ENCODE peak calls at places on chromosome 5, in four cellular contexts. F, V, T and Q are unnamed samples.

GRCh38 chr5:125559296-125559695 is 812.9 kb upstream of the ZNF608 start:
- DNase-seq in F (no peak), V (no peak), T (no peak), Q (no peak)

GRCh38 chr5:142641681-142642080 is 44.2 kb downstream of the FGF1 start:
- DNase-seq in F (no peak), V (no peak), T (no peak), Q (no peak)

GRCh38 chr5:8340739-8341344 is 471.9 kb downstream of the MTRR start:
- DNase-seq in F (no peak), V (no peak), T (peak), Q (no peak)

GRCh38 chr5:137606401-137606800 is 107.3 kb upstream of the SPOCK1 start:
- DNase-seq in F (no peak), V (no peak), T (no peak), Q (no peak)

GRCh38 chr5:1670342-1670741 is 129.3 kb downstream of the MRPL36 start:
- DNase-seq in F (no peak), V (no peak), T (peak), Q (no peak)

GRCh38 chr5:141923443-141924313 is at the start of gene DELE1:
- DNase-seq in F (peak), V (peak), T (peak), Q (peak)

GRCh38 chr5:149962040-149962439 is 1.5 kb downstream of the SLC26A2 start:
- DNase-seq in F (no peak), V (no peak), T (peak), Q (peak)

GRCh38 chr5:31827862-31828261 is 188.9 kb downstream of the PDZD2 start:
- DNase-seq in F (no peak), V (no peak), T (no peak), Q (no peak)

GRCh38 chr5:171453056-171453725 is 33.7 kb downstream of the FGF18 start:
- DNase-seq in F (no peak), V (no peak), T (no peak), Q (no peak)

GRCh38 chr5:171453988-171454387 is 34.5 kb downstream of the FGF18 start:
- DNase-seq in F (no peak), V (no peak), T (no peak), Q (no peak)

GRCh38 chr5:171450423-171451246 is 31.2 kb downstream of the FGF18 start:
- DNase-seq in F (peak), V (peak), T (peak), Q (peak)

GRCh38 chr5:171449426-171449825 is 30.0 kb downstream of the FGF18 start:
- DNase-seq in F (no peak), V (no peak), T (no peak), Q (no peak)

DNA sequence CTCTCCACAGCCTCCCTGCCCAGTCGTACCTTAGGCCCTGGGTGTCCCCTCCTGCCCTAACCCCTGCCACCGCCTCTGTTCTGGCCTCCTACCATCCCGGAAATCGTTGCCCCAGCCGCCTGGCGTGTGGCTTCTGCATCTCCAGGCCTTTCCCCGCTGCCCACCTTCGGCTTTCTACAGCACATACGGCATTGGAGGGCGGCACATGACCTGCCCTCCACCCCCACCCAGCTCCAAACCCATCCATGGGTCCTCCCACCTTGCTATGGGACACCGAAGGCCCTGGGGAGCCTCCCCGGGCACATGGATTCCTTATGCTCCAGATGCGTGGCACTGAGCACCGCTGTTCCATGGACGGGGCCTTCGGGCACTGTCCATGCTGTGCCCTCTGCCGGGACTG is 32.0 kb downstream of the FGF18 start:
- DNase-seq in F (no peak), V (no peak), T (no peak), Q (no peak)
- TF ChIP-seq POLR2A in F (no peak), V (no peak), T (no peak), Q (no peak)

DNA sequence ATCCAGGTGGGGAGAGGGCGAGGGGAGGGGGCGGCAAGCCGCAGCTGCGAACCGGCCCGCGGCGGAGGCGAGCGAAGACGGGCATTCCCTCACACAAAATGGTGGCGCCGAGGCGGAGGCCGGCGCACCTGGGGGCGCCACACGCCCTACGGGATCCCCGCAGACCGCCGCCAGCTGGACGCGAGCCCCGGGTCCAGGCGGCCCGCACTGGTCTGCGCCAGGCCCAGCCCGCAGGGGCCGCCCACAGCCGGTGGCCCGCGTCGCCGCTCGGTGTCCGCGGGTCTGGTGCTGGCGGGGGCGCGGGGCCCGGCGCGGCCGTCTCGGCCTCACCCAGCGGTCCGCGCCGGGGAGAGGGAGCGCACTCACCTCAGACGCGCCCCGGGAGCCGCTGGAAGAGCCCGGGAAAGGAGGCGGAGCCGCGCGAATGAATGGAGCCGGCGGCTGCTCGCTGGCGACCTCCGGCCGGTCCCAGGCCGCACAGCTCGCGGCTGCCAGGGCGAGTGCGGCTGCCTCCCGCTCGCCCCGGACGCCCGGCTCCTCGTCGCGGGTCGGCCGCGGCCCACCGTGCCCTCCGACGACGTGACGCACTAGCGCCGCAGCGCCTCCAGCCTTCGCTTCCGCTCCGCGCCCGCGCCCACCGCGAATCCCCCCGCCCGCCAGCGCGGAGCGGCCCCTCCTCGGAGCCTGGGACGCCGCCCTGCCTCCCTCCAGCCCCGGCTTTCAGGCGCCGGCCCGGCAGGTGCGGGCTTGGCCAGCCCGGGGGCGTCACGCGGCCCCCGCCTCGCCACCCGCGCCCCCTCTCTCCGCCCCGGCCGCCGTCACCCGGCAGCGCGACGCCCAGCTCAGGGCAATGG is at the start of gene FAM169A:
- DNase-seq in F (peak), V (peak), T (no peak), Q (peak)
- TF ChIP-seq POLR2A in F (no peak), V (no peak), T (no peak), Q (no peak)

DNA sequence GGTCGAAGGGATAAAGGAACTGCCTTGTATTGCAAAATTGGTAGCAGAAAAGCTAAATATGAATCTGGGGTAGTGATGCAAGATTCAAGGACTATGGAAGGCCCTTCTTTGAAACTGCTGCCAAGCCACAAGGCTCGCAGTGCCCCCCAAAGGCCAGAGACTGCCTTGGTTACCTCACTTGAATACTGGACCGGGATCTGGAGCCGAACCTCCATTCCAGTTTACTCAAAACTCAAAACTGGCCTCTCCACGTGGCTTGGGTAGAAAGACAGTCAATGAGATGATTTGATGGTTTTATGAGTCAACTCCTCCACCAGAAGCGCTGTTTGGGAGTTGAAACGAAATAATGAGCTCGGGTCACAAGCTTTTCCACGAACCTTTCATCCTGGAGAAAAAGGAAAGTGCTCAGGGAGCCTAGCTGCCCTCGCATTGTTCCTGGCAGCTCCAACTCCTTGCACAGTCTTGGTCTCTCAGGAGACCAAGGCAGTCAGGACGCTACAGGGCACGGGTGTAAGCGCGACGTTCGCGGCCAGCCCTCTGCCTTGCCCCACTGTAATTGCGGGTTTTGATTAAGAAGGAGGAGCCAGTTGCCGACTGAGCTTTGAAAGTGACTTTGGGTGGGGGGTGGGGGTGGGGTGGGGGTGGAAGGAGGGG is 2.8 kb downstream of the ST8SIA4 start:
- DNase-seq in F (peak), V (no peak), T (peak), Q (peak)
- TF ChIP-seq POLR2A in F (no peak), V (no peak), T (no peak), Q (peak)

GRCh38 chr5:10700516-10700915 is 60.5 kb downstream of the DAP start:
- DNase-seq in F (no peak), V (no peak), T (no peak), Q (no peak)
- TF ChIP-seq POLR2A in F (no peak), V (no peak), T (no peak), Q (no peak)

GRCh38 chr5:81761970-81762369 is 11.1 kb upstream of the SSBP2 start:
- DNase-seq in F (no peak), V (no peak), T (no peak), Q (no peak)
- TF ChIP-seq POLR2A in F (no peak), V (no peak), T (no peak), Q (no peak)

GRCh38 chr5:177593511-177593910 is 1.5 kb downstream of the TMED9 start:
- DNase-seq in F (no peak), V (no peak), T (no peak), Q (no peak)

GRCh38 chr5:177590406-177590805 is 1.6 kb upstream of the TMED9 start:
- DNase-seq in F (no peak), V (no peak), T (no peak), Q (no peak)

GRCh38 chr5:177592905-177593304 is 902 bp downstream of the TMED9 start:
- DNase-seq in F (no peak), V (no peak), T (no peak), Q (no peak)

GRCh38 chr5:177591690-177592009 is 353 bp upstream of the TMED9 start:
- DNase-seq in F (no peak), V (no peak), T (no peak), Q (no peak)

DNA sequence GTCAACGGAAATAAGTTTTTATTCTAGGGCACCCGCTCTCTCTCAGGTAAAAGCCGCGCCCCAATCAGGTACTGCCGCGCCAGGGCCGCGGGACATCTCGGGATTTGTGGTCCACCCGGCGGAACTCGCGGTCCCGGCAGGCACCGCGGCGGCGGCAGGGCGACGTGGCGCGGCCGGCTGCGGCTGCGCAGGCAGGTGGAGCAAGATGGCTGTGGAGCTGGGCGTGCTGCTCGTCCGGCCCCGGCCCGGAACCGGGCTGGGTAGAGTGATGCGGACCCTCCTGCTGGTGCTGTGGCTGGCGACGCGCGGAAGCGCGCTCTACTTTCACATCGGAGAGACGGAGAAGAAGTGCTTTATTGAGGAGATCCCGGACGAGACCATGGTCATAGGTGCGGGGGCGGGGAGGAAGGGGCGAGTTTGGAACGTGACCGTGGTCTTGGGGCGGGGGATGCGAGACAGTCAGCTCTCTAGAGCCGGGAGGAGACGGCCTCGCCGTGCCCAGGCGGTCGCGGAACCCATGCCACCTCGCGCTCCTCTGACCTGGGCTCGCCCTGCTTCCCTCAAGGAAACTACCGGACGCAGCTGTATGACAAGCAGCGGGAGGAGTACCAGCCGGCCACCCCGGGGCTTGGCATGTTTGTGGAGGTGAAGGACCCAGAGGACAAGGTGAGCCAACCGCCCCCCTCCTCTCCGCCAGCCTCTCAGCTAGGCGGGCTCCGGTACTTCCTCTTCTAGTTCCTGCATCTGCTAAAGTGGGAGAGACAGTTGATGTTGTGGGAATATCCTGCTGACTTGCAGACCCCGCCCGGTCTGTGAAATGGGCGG is at the start of gene TMED9:
- DNase-seq in F (peak), V (peak), T (peak), Q (peak)
- TF ChIP-seq POLR2A in F (no peak), V (peak), T (peak), Q (peak)

GRCh38 chr5:95866431-95867063 is 44.0 kb upstream of the GLRX start:
- DNase-seq in F (no peak), V (no peak), T (no peak), Q (no peak)

GRCh38 chr5:95864456-95864855 is 41.9 kb upstream of the GLRX start:
- DNase-seq in F (no peak), V (no peak), T (no peak), Q (no peak)

GRCh38 chr5:95863383-95863757 is 40.8 kb upstream of the GLRX start:
- DNase-seq in F (no peak), V (no peak), T (peak), Q (no peak)

GRCh38 chr5:95862636-95863382 is 40.3 kb upstream of the GLRX start:
- DNase-seq in F (no peak), V (no peak), T (peak), Q (no peak)

GRCh38 chr5:95864944-95865504 is 42.5 kb upstream of the GLRX start:
- DNase-seq in F (no peak), V (no peak), T (no peak), Q (no peak)
- TF ChIP-seq POLR2A in F (no peak), V (no peak), T (no peak), Q (no peak)

GRCh38 chr5:178152491-178153444 is 917 bp downstream of the NHP2 start:
- DNase-seq in F (no peak), V (no peak), T (no peak), Q (no peak)

GRCh38 chr5:178147406-178147805 is 6.3 kb downstream of the NHP2 start:
- DNase-seq in F (no peak), V (no peak), T (no peak), Q (no peak)

GRCh38 chr5:178145965-178146820 is 7.5 kb downstream of the NHP2 start:
- DNase-seq in F (peak), V (peak), T (peak), Q (peak)

GRCh38 chr5:178150977-178151734 is 2.5 kb downstream of the NHP2 start:
- DNase-seq in F (no peak), V (no peak), T (no peak), Q (peak)

GRCh38 chr5:178149199-178149932 is 4.3 kb downstream of the NHP2 start:
- DNase-seq in F (no peak), V (no peak), T (no peak), Q (no peak)
- TF ChIP-seq POLR2A in F (no peak), V (no peak), T (no peak), Q (no peak)

DNA sequence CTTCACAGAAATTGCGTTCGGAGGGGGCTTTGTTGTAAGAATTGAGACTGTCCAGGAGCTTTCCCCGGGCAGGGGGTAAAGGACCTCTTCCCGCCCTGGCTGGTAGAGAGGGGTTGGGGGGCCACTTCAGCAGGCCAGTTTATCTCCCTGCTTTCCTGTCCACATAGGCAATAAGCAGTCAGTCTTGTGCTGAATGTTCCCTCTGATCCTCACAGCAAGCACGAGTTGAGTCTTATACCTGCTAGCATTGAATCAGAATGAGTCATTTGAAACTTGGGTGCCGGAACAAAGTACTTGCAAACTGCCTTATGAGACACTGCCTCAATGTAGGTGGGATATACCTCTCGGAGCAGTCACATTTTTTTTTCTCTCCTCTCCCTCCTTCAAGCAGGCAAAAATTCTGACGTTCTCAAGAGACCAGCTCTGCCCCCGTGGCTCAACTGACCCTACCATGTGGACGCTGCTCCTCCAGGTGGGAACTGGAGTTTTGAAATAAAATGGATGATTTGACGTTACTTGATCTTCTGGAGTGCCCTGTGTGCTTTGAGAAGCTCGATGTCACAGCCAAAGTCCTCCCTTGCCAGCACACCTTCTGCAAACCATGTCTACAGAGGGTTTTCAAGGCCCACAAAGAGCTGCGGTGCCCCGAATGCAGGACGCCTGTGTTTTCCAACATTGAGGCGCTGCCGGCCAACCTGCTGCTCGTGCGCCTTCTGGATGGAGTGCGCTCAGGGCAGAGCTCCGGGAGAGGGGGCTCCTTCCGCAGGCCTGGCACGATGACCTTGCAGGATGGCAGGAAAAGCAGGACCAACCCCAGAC is 1.3 kb downstream of the SH3RF2 start:
- DNase-seq in F (peak), V (peak), T (peak), Q (no peak)
- TF ChIP-seq POLR2A in F (no peak), V (peak), T (no peak), Q (no peak)

DNA sequence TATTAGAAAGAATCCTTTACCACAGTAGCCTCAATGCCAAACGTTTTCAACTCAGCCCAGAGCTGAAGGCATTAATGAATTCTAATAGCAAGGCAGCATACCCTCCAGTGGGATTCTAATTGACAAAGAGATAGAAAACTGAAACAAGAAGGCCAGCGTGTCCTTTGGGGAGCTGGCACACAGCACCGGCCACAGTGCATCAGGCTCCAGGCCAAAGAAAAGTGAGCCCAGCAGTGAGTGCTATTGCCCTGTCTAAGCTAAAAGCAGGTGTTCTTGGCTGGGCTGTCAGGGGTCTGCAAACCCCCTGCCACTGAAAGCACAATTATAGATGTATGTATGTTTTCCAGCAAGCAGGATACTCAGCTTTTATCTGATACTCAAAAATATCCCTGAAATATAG is 40.4 kb downstream of the PPIC start:
- DNase-seq in F (no peak), V (no peak), T (no peak), Q (no peak)
- TF ChIP-seq POLR2A in F (no peak), V (no peak), T (no peak), Q (no peak)